ENCODE peak calls at places on chromosomes 6 and 20, in ten cellular contexts. V is activated T-cell treated with anti-CD3 and anti-CD28 coated beads, Interleukin-2, amount 50 U/mL, for 4 hours; P is activated CD8-positive, alpha-beta memory T cell treated with anti-CD3 and anti-CD28 coated beads, Interleukin-2, amount 50 U/mL, for 48 hours; L is putamen; I is T-helper 1 cell; F is GM23338; O is progenitor cell of endocrine pancreas; J is Kasumi-1; A is neuronal stem cell; S is A172. E is an unnamed sample.

GRCh38 chr20:16395366-16395765 is 177.9 kb downstream of the KIF16B start:
- DNase-seq in J (no peak), L (no peak), V (no peak), P (no peak), S (no peak), A (no peak), F (peak; percentile 53), O (no peak), I (no peak), E (no peak)

GRCh38 chr6:137641474-137642077 is 147.4 kb upstream of the OLIG3 start:
- DNase-seq in J (peak; percentile 74), A (peak; percentile 54), V (peak; percentile 57), I (peak; percentile 27), S (peak; percentile 50), F (peak; percentile 84), P (peak; percentile 65), O (peak; percentile 46), L (peak; percentile 85), E (peak; percentile 17)

GRCh38 chr20:44653536-44653935 is 2.0 kb upstream of the ADA start:
- DNase-seq in F (no peak), S (no peak), A (no peak), V (no peak), J (no peak), I (no peak), L (no peak), O (no peak), P (no peak), E (no peak)

GRCh38 chr6:44715188-44715587 is 327.7 kb downstream of the CDC5L start:
- DNase-seq in O (no peak), I (no peak), P (no peak), A (no peak), F (no peak), S (no peak), V (no peak), L (no peak), J (no peak), E (no peak)

GRCh38 chr6:6105472-6106036 is 98.8 kb upstream of the NRN1 start:
- DNase-seq in V (no peak), P (no peak), J (peak; percentile 22), F (peak; percentile 71), O (no peak), S (no peak), I (no peak), A (no peak), L (no peak), E (no peak)

GRCh38 chr6:31642798-31643570 is 9.5 kb downstream of the BAG6 start:
- DNase-seq in S (no peak), P (no peak), V (no peak), A (no peak), F (no peak), J (no peak), I (no peak), L (no peak), O (no peak), E (no peak)

GRCh38 chr20:58953050-58953449 is 28.0 kb upstream of the NELFCD start:
- DNase-seq in I (no peak), J (no peak), L (no peak), O (no peak), P (no peak), A (no peak), S (no peak), F (no peak), V (no peak), E (no peak)

GRCh38 chr6:98041072-98041471 is 758.1 kb upstream of the MMS22L start:
- DNase-seq in V (no peak), I (no peak), O (no peak), J (no peak), P (no peak), F (peak; percentile 82), L (no peak), S (no peak), A (no peak), E (peak; percentile 19)

GRCh38 chr20:41339957-41340326 is 679 bp upstream of the LPIN3 start:
- DNase-seq in I (peak; percentile 67), J (peak; percentile 57), S (peak; percentile 68), P (peak; percentile 97), O (peak; percentile 94), L (peak; percentile 57), V (peak; percentile 86), F (peak; percentile 97), A (peak; percentile 79), E (peak; percentile 59)

GRCh38 chr6:132354517-132355167 is 46.6 kb downstream of the MOXD1 start:
- DNase-seq in A (no peak), S (peak; percentile 68), O (no peak), F (peak; percentile 21), J (peak; percentile 38), L (no peak), I (no peak), V (peak; percentile 7), P (no peak), E (peak; percentile 56)

GRCh38 chr6:129893513-129894098 is 32.5 kb upstream of the TMEM244 start:
- DNase-seq in P (no peak), O (no peak), J (peak; percentile 6), V (no peak), F (no peak), S (peak; percentile 9), L (no peak), I (no peak), A (no peak), E (no peak)

GRCh38 chr20:8722277-8722928 is 346.5 kb upstream of the PLCB4 start:
- DNase-seq in I (no peak), J (peak; percentile 73), O (no peak), S (peak; percentile 67), F (peak; percentile 80), P (no peak), A (peak; percentile 57), V (no peak), L (peak; percentile 60), E (peak; percentile 6)

GRCh38 chr6:57278570-57278969 is 38.9 kb upstream of the PRIM2 start:
- DNase-seq in S (no peak), F (no peak), I (no peak), J (no peak), L (no peak), V (no peak), O (no peak), A (no peak), P (no peak), E (no peak)

GRCh38 chr6:93786474-93787330 is 367.3 kb upstream of the EPHA7 start:
- DNase-seq in L (no peak), I (no peak), A (peak; percentile 59), P (no peak), O (no peak), F (peak; percentile 96), J (no peak), S (peak; percentile 46), V (no peak), E (no peak)

GRCh38 chr6:44342052-44342451 is 398 bp upstream of the SPATS1 start:
- DNase-seq in L (peak; percentile 29), V (no peak), S (no peak), J (peak; percentile 11), O (no peak), P (no peak), I (no peak), F (no peak), A (no peak), E (no peak)

GRCh38 chr6:116115781-116116180 is 10.2 kb downstream of the COL10A1 start:
- DNase-seq in J (peak; percentile 25), F (no peak), A (no peak), P (no peak), V (no peak), S (no peak), I (no peak), O (no peak), L (no peak), E (no peak)

GRCh38 chr6:132131777-132132176 is 180.6 kb upstream of the CCN2 start:
- DNase-seq in J (peak; percentile 75), S (peak; percentile 99), I (no peak), L (no peak), P (no peak), V (no peak), O (no peak), A (no peak), F (peak; percentile 4), E (peak; percentile 99)

GRCh38 chr20:8375898-8376297 is 243.8 kb downstream of the PLCB1 start:
- DNase-seq in F (no peak), I (no peak), L (no peak), J (no peak), S (no peak), V (no peak), A (peak; percentile 73), P (no peak), O (no peak), E (no peak)

GRCh38 chr6:168852336-168852884 is 401.2 kb downstream of the THBS2 start:
- DNase-seq in O (no peak), S (no peak), A (no peak), I (no peak), F (no peak), L (no peak), P (no peak), J (no peak), V (no peak), E (no peak)

GRCh38 chr20:63284083-63284440 is 8.9 kb upstream of the COL20A1 start:
- DNase-seq in I (no peak), A (no peak), L (no peak), V (no peak), O (no peak), P (no peak), F (no peak), S (no peak), J (peak; percentile 78), E (no peak)

GRCh38 chr20:59064214-59064722 is 21.7 kb upstream of the PRELID3B start:
- DNase-seq in V (no peak), F (no peak), J (no peak), P (no peak), O (no peak), I (no peak), A (no peak), L (no peak), S (no peak), E (no peak)

GRCh38 chr6:123117145-123117908 is 121.3 kb downstream of the CLVS2 start:
- DNase-seq in O (no peak), S (no peak), A (no peak), L (no peak), J (no peak), F (no peak), I (no peak), V (no peak), P (no peak), E (no peak)

GRCh38 chr20:6744805-6745204 is 22.7 kb upstream of the BMP2 start:
- DNase-seq in S (no peak), J (no peak), P (no peak), L (no peak), A (no peak), F (no peak), I (no peak), O (no peak), V (no peak), E (no peak)

GRCh38 chr20:2151805-2152727 is 50.4 kb downstream of the STK35 start:
- DNase-seq in P (no peak), I (no peak), A (no peak), O (no peak), J (no peak), V (no peak), L (no peak), S (peak; percentile 50), F (no peak), E (peak; percentile 61)

GRCh38 chr20:2984028-2984501 is 59.4 kb upstream of the GNRH2 start:
- DNase-seq in S (no peak), F (no peak), A (no peak), V (no peak), J (no peak), I (no peak), L (no peak), P (no peak), O (no peak), E (no peak)

GRCh38 chr6:17466707-17467106 is 73.3 kb downstream of the CAP2 start:
- DNase-seq in J (no peak), L (no peak), P (no peak), O (no peak), V (no peak), F (no peak), S (no peak), A (no peak), I (no peak), E (no peak)

GRCh38 chr6:10759884-10760329 is 12.3 kb downstream of the TMEM14B start:
- DNase-seq in J (no peak), P (no peak), F (no peak), A (no peak), S (peak; percentile 96), I (no peak), L (no peak), O (no peak), V (no peak), E (peak; percentile 99)

E was measured in NCI-H226.